ENCODE peak calls at places on chromosomes 1 and 21, in five cellular contexts. B, W, P, N and D are unnamed samples.

GRCh38 chr1:11481019-11481418 is 2.1 kb downstream of the DISP3 start:
- DNase-seq in P (no peak), N (no peak), B (no peak), W (no peak), D (no peak)

GRCh38 chr1:65141394-65141793 is 6.6 kb upstream of the AK4 start:
- DNase-seq in N (no peak), P (no peak), W (no peak), B (no peak), D (no peak)

GRCh38 chr21:37550618-37551405 is 184.2 kb downstream of the DYRK1A start:
- DNase-seq in P (no peak), B (no peak), N (no peak), W (peak), D (no peak)

GRCh38 chr1:154925335-154926170 is 11.0 kb downstream of the PMVK start:
- DNase-seq in W (no peak), N (no peak), P (no peak), B (no peak), D (no peak)

GRCh38 chr21:31198575-31198974 is 145.5 kb downstream of the TIAM1 start:
- DNase-seq in P (peak), B (no peak), W (peak), N (no peak), D (peak)

GRCh38 chr1:41449326-41449921 is 35.1 kb downstream of the EDN2 start:
- DNase-seq in N (no peak), B (no peak), P (no peak), W (no peak), D (no peak)

GRCh38 chr1:210915890-210916507 is 217.9 kb downstream of the KCNH1 start:
- DNase-seq in P (no peak), B (no peak), N (no peak), W (no peak), D (no peak)

GRCh38 chr1:156494309-156494895 is 6.2 kb downstream of the MEF2D start:
- DNase-seq in B (no peak), W (no peak), P (no peak), N (peak), D (no peak)

GRCh38 chr1:119254067-119254720 is 113.7 kb upstream of the WARS2 start:
- DNase-seq in B (no peak), W (no peak), P (no peak), N (no peak), D (no peak)

GRCh38 chr1:186974774-186975181 is 146.0 kb downstream of the PLA2G4A start:
- DNase-seq in B (no peak), N (no peak), P (no peak), W (no peak), D (no peak)

GRCh38 chr1:186620951-186621350 is 59.3 kb downstream of the PTGS2 start:
- DNase-seq in B (no peak), N (no peak), W (no peak), P (no peak), D (no peak)

GRCh38 chr1:100038401-100039306 is 68.9 kb downstream of the SLC35A3 start:
- DNase-seq in W (peak), B (peak), N (peak), P (peak), D (peak)